ENCODE peak calls at places on chromosomes 11 and 22, in seven cellular contexts. Y is effector memory CD4-positive, alpha-beta T cell; B is fibroblast of lung; D is GM23338; K is osteoblast; U is mesendoderm; M is CD8-positive, alpha-beta memory T cell. O is an unnamed sample. For H3K4me1, the result is how much of the 10 kb centered on the place peaks cover.

GRCh38 chr11:9851366-9851765 is 187.5 kb downstream of the SWAP70 start:
- DNase-seq in Y (no peak), B (peak), D (no peak), K (no peak), U (no peak), M (no peak), O (no peak)

GRCh38 chr11:67780056-67780455 is 105.6 kb upstream of the ALDH3B2 start:
- DNase-seq in Y (no peak), B (no peak), D (no peak), K (no peak), U (no peak), M (no peak), O (no peak)

GRCh38 chr11:113444469-113445122 is 30.6 kb downstream of the DRD2 start:
- DNase-seq in Y (no peak), B (no peak), D (no peak), K (no peak), U (no peak), M (no peak), O (no peak)

GRCh38 chr11:17218403-17218802 is 10.6 kb upstream of the PIK3C2A start:
- DNase-seq in Y (no peak), B (no peak), D (no peak), K (no peak), U (no peak), M (no peak), O (no peak)

GRCh38 chr11:2808850-2809847 is 76.4 kb downstream of the CDKN1C start:
- DNase-seq in Y (no peak), B (no peak), D (no peak), K (no peak), U (no peak), M (no peak), O (no peak)

GRCh38 chr11:32575070-32575469 is 8.6 kb upstream of the EIF3M start:
- DNase-seq in Y (no peak), B (no peak), D (no peak), K (no peak), U (peak), M (no peak), O (no peak)

GRCh38 chr22:19122752-19123492 is 710 bp upstream of the DGCR2 start:
- DNase-seq in Y (no peak), B (peak), D (peak), K (no peak), U (peak), M (no peak), O (no peak)

GRCh38 chr22:49063040-49063329 is 764.7 kb downstream of the BRD1 start:
- DNase-seq in Y (no peak), B (no peak), D (no peak), K (no peak), U (no peak), M (no peak), O (no peak)

GRCh38 chr11:35255514-35255913 is 116.5 kb downstream of the CD44 start:
- DNase-seq in Y (no peak), B (no peak), D (no peak), K (no peak), U (no peak), M (no peak), O (no peak)

GRCh38 chr11:17574141-17574798 is 27.2 kb downstream of the OTOG start:
- DNase-seq in Y (no peak), B (no peak), D (no peak), K (peak), U (no peak), M (no peak), O (no peak)

GRCh38 chr11:35845860-35846259 is 98.0 kb upstream of the LDLRAD3 start:
- DNase-seq in Y (no peak), B (no peak), D (no peak), K (no peak), U (no peak), M (no peak), O (no peak)

GRCh38 chr11:2586091-2586792 is 113.6 kb downstream of the KCNQ1OT1 start:
- DNase-seq in Y (no peak), B (no peak), D (no peak), K (peak), U (no peak), M (peak), O (no peak)

GRCh38 chr22:37633082-37633692 is 6.3 kb upstream of the SH3BP1 start:
- DNase-seq in Y (no peak), B (no peak), D (no peak), K (no peak), U (no peak), M (peak), O (peak)

GRCh38 chr11:8318536-8318935 is 54.9 kb upstream of the LMO1 start:
- DNase-seq in Y (no peak), B (no peak), D (peak), K (no peak), U (peak), M (no peak), O (no peak)

GRCh38 chr11:24531528-24531927 is 34.7 kb downstream of the LUZP2 start:
- DNase-seq in Y (no peak), B (peak), D (no peak), K (no peak), U (no peak), M (no peak), O (no peak)

GRCh38 chr22:23281406-23282088 is 101.2 kb downstream of the BCR start:
- DNase-seq in Y (peak), B (peak), D (peak), K (peak), U (peak), M (peak), O (peak)

GRCh38 chr22:18065256-18065655 is 12.5 kb upstream of the PEX26 start:
- DNase-seq in Y (no peak), B (no peak), D (peak), K (no peak), U (peak), M (no peak), O (no peak)

GRCh38 chr11:44627911-44628729 is 62.7 kb downstream of the CD82 start:
- DNase-seq in Y (no peak), B (peak), D (no peak), K (peak), U (no peak), M (no peak), O (no peak)

GRCh38 chr11:118078972-118079411 is 2.1 kb downstream of the TMPRSS4 start:
- DNase-seq in Y (no peak), B (no peak), D (no peak), K (no peak), U (no peak), M (no peak), O (no peak)

GRCh38 chr11:20050551-20051333 is 109.5 kb downstream of the DBX1 start:
- DNase-seq in Y (no peak), B (peak), D (peak), K (no peak), U (peak), M (no peak), O (no peak)

GRCh38 chr11:113448311-113448666 is 26.9 kb downstream of the DRD2 start:
- DNase-seq in Y (no peak), B (no peak), D (no peak), K (no peak), U (no peak), M (no peak), O (no peak)

GRCh38 chr11:35523351-35523768 is 2.1 kb downstream of the PAMR1 start:
- DNase-seq in Y (no peak), B (no peak), D (no peak), K (no peak), U (no peak), M (no peak), O (no peak)

GRCh38 chr22:46469701-46470100 is 67.7 kb downstream of the CELSR1 start:
- DNase-seq in Y (no peak), B (no peak), D (no peak), K (peak), U (no peak), M (no peak), O (no peak)

GRCh38 chr11:19931141-19931767 is 218.6 kb downstream of the NAV2 start:
- DNase-seq in Y (no peak), B (peak), D (no peak), K (no peak), U (no peak), M (no peak), O (no peak)

GRCh38 chr11:120108154-120108784 is 29.6 kb downstream of the TRIM29 start:
- DNase-seq in Y (no peak), B (peak), D (peak), K (peak), U (peak), M (peak), O (peak)

GRCh38 chr22:47168900-47169800 is 406.7 kb downstream of the TBC1D22A start:
- DNase-seq in Y (no peak), B (peak), D (peak), K (peak), U (peak), M (no peak), O (no peak)

GRCh38 chr22:23306438-23306921 is 126.2 kb downstream of the BCR start:
- DNase-seq in Y (no peak), B (peak), D (no peak), K (peak), U (no peak), M (no peak), O (no peak)

GRCh38 chr11:20162824-20163777 is 2.8 kb upstream of the DBX1 start:
- DNase-seq in Y (no peak), B (peak), D (peak), K (peak), U (peak), M (no peak), O (no peak)

GRCh38 chr11:32312865-32313403 is 122.4 kb downstream of the WT1 start:
- DNase-seq in Y (no peak), B (peak), D (peak), K (peak), U (peak), M (no peak), O (peak)

GRCh38 chr22:46833228-46833627 is 70.8 kb downstream of the TBC1D22A start:
- DNase-seq in Y (no peak), B (peak), D (peak), K (no peak), U (peak), M (no peak), O (no peak)

GRCh38 chr11:121347094-121347493 is 54.5 kb downstream of the SC5D start:
- DNase-seq in Y (no peak), B (no peak), D (no peak), K (no peak), U (peak), M (no peak), O (no peak)

DNA sequence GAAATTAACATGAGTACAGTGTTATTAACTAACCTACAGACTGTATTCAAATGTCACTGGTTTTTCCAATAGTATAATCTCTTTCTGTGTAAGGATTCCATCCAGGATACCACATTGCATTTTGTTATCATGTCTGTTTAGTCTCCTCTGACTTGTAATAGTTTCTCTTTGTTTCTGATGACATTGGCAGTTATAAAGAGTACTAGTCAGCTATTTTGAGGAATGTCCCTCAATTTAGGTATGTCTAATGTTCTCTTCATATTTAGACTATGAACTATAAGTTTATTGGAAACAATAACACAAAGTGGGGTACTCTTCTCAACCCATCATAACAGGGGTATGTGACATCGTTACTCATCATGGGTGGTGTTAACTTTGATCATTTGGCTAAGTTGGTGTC is 20.3 kb upstream of the ME3 start:
- DNase-seq in Y (no peak), B (no peak), D (no peak), K (no peak), U (no peak), M (no peak), O (no peak)
- H3K4me1 ChIP-seq in Y (under half), B (under half), D (under half), K (half or more), U (under half), M (under half), O (under half)

GRCh38 chr11:33936745-33937612 is 45.1 kb upstream of the LMO2 start:
- DNase-seq in Y (no peak), B (peak), D (no peak), K (peak), U (peak), M (no peak), O (no peak)
- H3K27ac ChIP-seq in Y (no peak), B (no peak), D (no peak), K (no peak), U (no peak), M (peak), O (no peak)

DNA sequence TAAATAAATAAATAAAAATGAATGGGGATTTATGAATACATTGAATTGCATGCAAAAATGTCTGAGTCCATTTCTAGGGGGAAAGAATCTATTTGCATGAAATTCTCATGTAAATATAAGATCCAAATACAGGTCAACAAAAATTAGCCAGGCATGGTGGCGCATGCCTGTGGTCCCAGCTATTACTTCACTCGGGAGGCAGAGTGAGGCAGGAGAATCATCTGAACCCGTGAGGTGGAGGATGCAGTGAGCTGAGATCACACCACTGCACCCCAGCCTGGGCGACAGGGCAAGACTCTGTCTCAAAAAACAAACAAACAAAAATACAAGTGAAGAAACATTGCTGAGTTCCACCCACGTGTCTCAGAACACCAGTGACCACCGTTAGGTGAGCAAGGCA is 17.4 kb downstream of the PACSIN2 start:
- DNase-seq in Y (no peak), B (no peak), D (no peak), K (no peak), U (no peak), M (no peak), O (no peak)
- H3K4me1 ChIP-seq in Y (under half), B (half or more), D (under half), K (half or more), U (under half), M (under half), O (under half)

DNA sequence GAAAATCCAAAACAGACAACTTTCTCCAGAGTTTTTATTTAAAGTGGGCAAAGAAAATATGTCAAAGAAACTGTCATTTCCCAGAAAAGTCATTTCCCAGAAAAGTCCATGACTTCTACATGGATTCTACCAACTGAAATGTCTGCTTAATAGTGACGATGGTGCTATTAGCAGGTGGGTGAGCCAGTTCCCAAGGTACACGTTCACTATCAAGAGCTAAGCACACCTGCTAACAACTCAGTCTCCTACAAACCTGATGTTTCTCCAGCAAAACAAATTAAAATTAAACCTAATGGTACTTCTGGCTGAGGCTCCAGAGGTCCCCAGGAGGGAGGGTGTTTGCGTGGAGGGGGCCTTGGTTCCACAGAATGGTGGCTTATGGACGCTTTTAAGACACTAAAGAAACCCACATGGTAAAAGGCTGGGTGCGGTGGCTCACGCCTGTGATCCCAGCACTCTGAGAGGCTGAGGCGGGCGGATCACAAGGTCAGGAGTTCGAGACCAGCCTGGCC is 26.8 kb downstream of the POU2AF1 start:
- DNase-seq in Y (no peak), B (no peak), D (no peak), K (no peak), U (no peak), M (no peak), O (no peak)
- H3K27ac ChIP-seq in Y (no peak), B (no peak), D (no peak), K (no peak), U (no peak), M (no peak), O (no peak)

DNA sequence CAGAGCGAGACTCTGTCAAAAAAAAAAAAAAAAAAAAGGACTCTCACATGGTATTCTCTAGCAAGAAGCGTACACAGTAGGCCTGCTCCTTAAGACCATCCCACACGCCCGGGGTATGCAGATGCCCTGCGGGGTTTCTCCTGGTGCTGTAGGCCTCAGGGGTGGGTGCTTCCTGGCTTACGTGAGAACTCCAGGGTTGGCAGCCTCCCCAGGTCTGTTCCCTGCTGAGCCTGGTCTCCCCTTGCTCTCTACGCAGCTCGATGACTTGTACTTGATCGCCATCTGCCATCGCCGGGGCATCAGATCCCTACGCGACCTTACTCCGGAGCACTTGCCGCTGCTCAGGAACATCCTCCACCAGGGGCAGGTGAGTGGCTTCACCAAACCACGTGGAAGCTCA is 12.4 kb upstream of the ST3GAL4 start:
- DNase-seq in Y (no peak), B (no peak), D (no peak), K (no peak), U (no peak), M (no peak), O (no peak)
- H3K4me1 ChIP-seq in Y (under half), B (under half), D (under half), K (under half), U (under half), M (under half), O (under half)

GRCh38 chr22:36196254-36197064 is 5.2 kb downstream of the APOL4 start:
- DNase-seq in Y (no peak), B (no peak), D (no peak), K (no peak), U (no peak), M (no peak), O (no peak)
- H3K27ac ChIP-seq in Y (no peak), B (no peak), D (no peak), K (no peak), U (no peak), M (no peak), O (no peak)

GRCh38 chr11:102320679-102321078 is 3.4 kb downstream of the BIRC3 start:
- DNase-seq in Y (no peak), B (no peak), D (no peak), K (no peak), U (no peak), M (no peak), O (peak)
- H3K4me1 ChIP-seq in Y (under half), B (under half), D (under half), K (under half), U (under half), M (half or more), O (half or more)

GRCh38 chr11:12979928-12980689 is 29.0 kb upstream of the RASSF10 start:
- DNase-seq in Y (no peak), B (no peak), D (no peak), K (no peak), U (peak), M (no peak), O (no peak)
- H3K27ac ChIP-seq in Y (no peak), B (no peak), D (no peak), K (no peak), U (no peak), M (no peak), O (no peak)

O was measured in CD4-positive, CD25-positive, alpha-beta regulatory T cell.